ENCODE peak calls at places on chromosomes 16 and 17, in six cellular contexts. B is WTC11, Y is endothelial cell of umbilical vein, O is A549, A is K562, H is H1. E is an unnamed sample.

GRCh38 chr17:59266748-59267147 is 46.4 kb downstream of the GDPD1 start:
- DNase-seq in B (no peak), O (no peak), Y (no peak), H (no peak), A (no peak), E (no peak)

GRCh38 chr17:44927696-44928095 is 12.4 kb upstream of the GFAP start:
- DNase-seq in H (no peak), Y (no peak), A (no peak), O (no peak), B (no peak), E (no peak)

GRCh38 chr16:8752706-8753105 is 44.7 kb downstream of the TMEM186 start:
- DNase-seq in Y (no peak), A (no peak), B (no peak), O (no peak), H (no peak), E (no peak)

GRCh38 chr17:180380-181212 is 854 bp downstream of the DOC2B start:
- DNase-seq in A (no peak), O (no peak), B (no peak), H (peak; percentile 70), Y (no peak), E (no peak)

GRCh38 chr17:2929881-2930533 is 133.4 kb downstream of the OR1D5 start:
- DNase-seq in O (peak; percentile 83), A (peak; percentile 30), H (peak; percentile 89), Y (peak; percentile 17), B (peak; percentile 89), E (peak; percentile 29)

GRCh38 chr16:4306439-4307214 is 9.2 kb upstream of the GLIS2 start:
- DNase-seq in O (no peak), A (peak; percentile 22), H (no peak), Y (no peak), B (no peak), E (no peak)

GRCh38 chr16:66318505-66318904 is 48.0 kb upstream of the CDH5 start:
- DNase-seq in H (no peak), Y (no peak), O (no peak), A (no peak), B (no peak), E (no peak)

GRCh38 chr17:45435481-45435880 is 2.8 kb upstream of the ARHGAP27 start:
- DNase-seq in A (no peak), B (no peak), O (no peak), H (no peak), Y (no peak), E (no peak)

GRCh38 chr16:49638696-49639629 is 216.9 kb downstream of the ZNF423 start:
- DNase-seq in B (no peak), Y (no peak), O (no peak), H (no peak), A (no peak), E (no peak)

GRCh38 chr17:4130715-4131114 is 12.1 kb downstream of the ZZEF1 start:
- DNase-seq in A (peak; percentile 47), B (no peak), O (no peak), Y (peak; percentile 56), H (no peak), E (no peak)

GRCh38 chr16:79607587-79607986 is 7.0 kb upstream of the MAF start:
- DNase-seq in H (no peak), A (no peak), O (no peak), B (no peak), Y (no peak), E (no peak)

DNA sequence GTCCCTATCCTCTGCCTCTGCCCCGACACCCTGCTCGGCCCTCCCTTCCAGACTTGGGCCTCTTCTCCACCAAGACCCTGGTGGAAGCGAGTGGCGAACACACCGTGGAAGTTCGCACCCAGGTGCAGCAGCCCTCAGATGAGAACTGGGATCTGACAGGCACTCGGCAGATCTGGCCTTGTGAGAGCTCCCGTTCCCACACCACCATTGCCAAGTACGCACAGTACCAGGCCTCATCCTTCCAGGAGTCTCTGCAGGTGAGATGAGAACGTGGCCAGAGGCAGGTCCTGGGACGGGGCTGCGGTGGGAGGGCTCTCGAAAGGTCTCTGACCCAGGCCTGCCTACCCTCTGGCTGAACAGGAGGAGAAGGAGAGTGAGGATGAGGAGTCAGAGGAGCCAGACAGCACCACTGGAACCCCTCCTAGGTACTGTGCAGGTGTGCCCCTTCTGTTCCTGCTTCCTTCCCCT is 3.9 kb upstream of the TMEM88 start:
- DNase-seq in O (no peak), A (no peak), B (no peak), H (no peak), Y (no peak), E (no peak)
- TF ChIP-seq JUN in O (no peak), A (no peak), B (no peak), H (no peak), Y (no peak), E (no peak)

DNA sequence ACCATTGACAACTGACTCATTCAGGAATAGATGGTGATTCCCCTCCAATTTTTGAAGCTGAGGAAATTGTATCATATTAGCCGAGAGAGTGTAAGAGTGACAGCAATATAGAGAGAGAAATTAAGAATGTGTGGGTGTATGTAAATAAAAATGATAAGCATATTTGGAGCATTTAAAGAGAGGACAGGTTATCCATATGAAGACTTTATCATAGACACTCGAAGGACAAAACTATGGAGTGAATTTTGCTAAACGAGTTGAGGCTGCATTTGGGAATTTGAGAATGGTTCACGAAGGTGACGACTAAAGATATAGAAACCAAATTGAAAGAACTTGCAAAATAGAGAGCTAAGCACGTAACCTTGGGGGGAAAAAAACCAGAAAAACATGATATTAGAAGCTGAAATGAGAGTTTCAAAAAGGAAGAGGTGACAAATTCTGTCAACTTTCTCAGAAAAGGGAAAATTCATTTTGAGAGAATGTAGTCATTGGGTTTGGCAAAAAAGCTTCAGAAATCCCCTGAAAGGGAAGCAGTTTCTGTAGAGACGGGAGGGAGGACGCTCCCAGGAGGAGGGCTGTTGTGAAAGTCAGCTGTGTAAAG is 129.7 kb downstream of the KCNJ2 start:
- DNase-seq in Y (no peak), B (no peak), H (no peak), A (no peak), O (no peak), E (no peak)
- TF ChIP-seq JUN in Y (no peak), B (no peak), H (no peak), A (no peak), O (no peak), E (no peak)

GRCh38 chr17:79622201-79622601 is 11.3 kb upstream of the RBFOX3 start:
- DNase-seq in H (peak; percentile 39), Y (no peak), B (peak; percentile 7), O (no peak), A (no peak), E (no peak)
- TF ChIP-seq JUN in H (no peak), Y (no peak), B (no peak), O (no peak), A (no peak), E (no peak)

GRCh38 chr16:24309222-24309905 is 53.2 kb downstream of the CACNG3 start:
- DNase-seq in O (no peak), A (peak; percentile 62), H (no peak), B (no peak), Y (peak; percentile 78), E (peak; percentile 50)
- TF ChIP-seq JUN in O (no peak), A (no peak), H (no peak), B (no peak), Y (no peak), E (no peak)

DNA sequence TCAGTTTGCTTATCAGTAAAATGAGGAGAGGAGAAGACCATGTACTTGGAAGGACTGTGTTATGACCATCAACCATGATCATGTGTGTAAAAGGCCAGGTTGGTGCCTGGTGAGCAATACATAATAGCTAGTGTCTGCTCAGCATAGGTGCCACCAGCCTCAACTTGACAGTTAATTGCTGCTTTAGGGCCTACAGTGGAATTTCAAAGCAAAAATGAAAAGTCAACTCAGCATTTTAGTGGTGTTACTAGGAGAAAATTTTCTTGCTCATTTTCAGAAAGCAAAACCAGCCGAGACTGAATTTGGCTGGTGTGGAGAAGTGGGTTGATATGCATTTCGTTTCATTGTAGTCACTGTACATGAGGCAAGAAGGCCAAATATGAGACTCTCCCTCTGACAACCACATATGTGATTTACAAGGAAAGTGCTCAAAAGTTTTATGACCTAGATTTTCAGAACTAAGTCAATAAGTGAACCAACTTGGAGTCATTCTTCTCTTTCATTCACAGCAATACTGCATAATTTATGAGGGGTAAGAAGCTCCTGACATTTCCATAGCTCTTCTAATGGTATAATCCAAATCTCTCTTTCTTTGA is 53.9 kb downstream of the DUSP14 start:
- DNase-seq in A (no peak), Y (no peak), H (no peak), B (no peak), O (no peak), E (no peak)
- TF ChIP-seq JUN in A (no peak), Y (no peak), H (no peak), B (no peak), O (no peak), E (no peak)

GRCh38 chr16:68752602-68753001 is 15.5 kb downstream of the CDH1 start:
- DNase-seq in B (no peak), Y (no peak), O (no peak), A (peak; percentile 55), H (no peak), E (peak; percentile 40)
- TF ChIP-seq JUN in B (no peak), Y (no peak), O (no peak), A (no peak), H (no peak), E (no peak)

DNA sequence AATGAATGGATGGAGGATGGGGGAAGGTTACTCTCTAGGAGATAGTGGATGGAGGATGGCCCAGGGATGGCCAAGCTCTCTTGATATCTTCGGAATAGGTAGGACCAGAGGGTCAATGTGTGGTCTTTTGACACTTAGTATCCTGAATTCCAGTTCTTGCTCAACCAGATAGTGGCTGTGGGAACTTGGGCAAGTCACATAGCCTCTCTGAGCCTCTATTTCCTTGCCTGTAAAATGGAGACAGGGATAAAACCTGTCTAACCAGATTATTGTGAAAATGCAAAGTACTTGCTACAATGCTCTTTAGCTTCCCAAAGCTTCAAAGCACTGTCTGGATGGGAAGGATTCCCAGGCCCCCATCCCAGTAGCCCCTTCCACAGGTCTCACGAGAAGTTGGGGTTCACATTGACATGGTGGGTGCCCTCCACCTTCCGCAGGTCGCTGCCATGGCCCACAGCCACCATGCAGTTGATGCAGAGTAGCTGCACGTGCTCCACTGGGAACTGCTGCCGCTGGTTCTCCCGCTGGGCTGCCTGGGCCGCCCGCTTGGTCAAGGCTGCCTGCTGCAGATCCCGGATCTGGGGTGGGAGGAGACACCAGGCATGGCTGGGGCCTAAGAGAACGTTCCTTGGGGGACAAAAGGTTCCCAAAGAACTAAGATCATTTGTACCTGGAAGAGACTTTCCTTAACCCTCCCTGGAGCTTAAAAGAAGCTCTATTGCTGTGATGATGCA is 5.1 kb upstream of the ZNF385C start:
- DNase-seq in O (no peak), Y (no peak), H (no peak), B (no peak), A (no peak), E (no peak)
- TF ChIP-seq JUN in O (no peak), Y (no peak), H (no peak), B (no peak), A (no peak), E (no peak)